ENCODE peak calls at places on chromosomes 3 and 15, in four cellular contexts. Q, B, V and A are unnamed samples.

GRCh38 chr3:51966016-51966415 is 1.2 kb downstream of the PCBP4 start:
- DNase-seq in Q (no peak), B (no peak), V (no peak), A (no peak)

GRCh38 chr15:36156855-36157521 is 422.4 kb upstream of the CDIN1 start:
- DNase-seq in Q (no peak), B (no peak), V (no peak), A (no peak)

GRCh38 chr15:23846218-23846617 is 159.1 kb upstream of the NDN start:
- DNase-seq in Q (no peak), B (no peak), V (no peak), A (no peak)

GRCh38 chr3:169026543-169027181 is 636.9 kb downstream of the MECOM start:
- DNase-seq in Q (no peak), B (no peak), V (no peak), A (no peak)

GRCh38 chr15:67792250-67792942 is 32.9 kb upstream of the SKOR1 start:
- DNase-seq in Q (no peak), B (no peak), V (no peak), A (no peak)

GRCh38 chr3:128710816-128711433 is 15.1 kb upstream of the RAB7A start:
- DNase-seq in Q (no peak), B (no peak), V (no peak), A (no peak)

GRCh38 chr15:34038404-34039179 is 412 bp downstream of the AVEN start:
- DNase-seq in Q (no peak), B (peak), V (peak), A (peak)

GRCh38 chr3:195853036-195853435 is 41.3 kb upstream of the MUC4 start:
- DNase-seq in Q (no peak), B (no peak), V (no peak), A (no peak)

GRCh38 chr15:93929375-93930094 is 301.8 kb upstream of the MCTP2 start:
- DNase-seq in Q (no peak), B (no peak), V (no peak), A (no peak)

GRCh38 chr3:108219336-108219735 is 2.9 kb downstream of the IFT57 start:
- DNase-seq in Q (no peak), B (no peak), V (no peak), A (peak)

GRCh38 chr15:88906551-88906950 is 6.6 kb downstream of the MFGE8 start:
- DNase-seq in Q (no peak), B (no peak), V (no peak), A (no peak)

GRCh38 chr15:29123991-29124390 is 145.6 kb downstream of the NSMCE3 start:
- DNase-seq in Q (no peak), B (no peak), V (no peak), A (no peak)

GRCh38 chr3:118577055-118577759 is 457.4 kb downstream of the IGSF11 start:
- DNase-seq in Q (no peak), B (no peak), V (no peak), A (no peak)

GRCh38 chr3:134253475-134254231 is 3.0 kb upstream of the RYK start:
- DNase-seq in Q (no peak), B (no peak), V (no peak), A (no peak)

GRCh38 chr15:85393206-85393605 is 12.8 kb downstream of the AKAP13 start:
- DNase-seq in Q (no peak), B (no peak), V (no peak), A (no peak)

GRCh38 chr15:90143176-90143655 is 40.9 kb upstream of the IDH2 start:
- DNase-seq in Q (no peak), B (peak), V (peak), A (peak)

GRCh38 chr3:23710555-23710954 is 95.2 kb upstream of the UBE2E1 start:
- DNase-seq in Q (no peak), B (no peak), V (no peak), A (no peak)

GRCh38 chr3:194617827-194618226 is 15.4 kb downstream of the TMEM44 start:
- DNase-seq in Q (no peak), B (no peak), V (no peak), A (no peak)

GRCh38 chr15:47754312-47754711 is 37.0 kb downstream of the SEMA6D start:
- DNase-seq in Q (no peak), B (no peak), V (no peak), A (no peak)

GRCh38 chr15:58873267-58873666 is 60.2 kb downstream of the SLTM start:
- DNase-seq in Q (no peak), B (no peak), V (no peak), A (no peak)

GRCh38 chr3:149395107-149396089 is 17.9 kb upstream of the TM4SF1 start:
- DNase-seq in Q (no peak), B (no peak), V (no peak), A (no peak)

GRCh38 chr3:51819709-51820406 is 40.8 kb upstream of the IQCF6 start:
- DNase-seq in Q (no peak), B (peak), V (peak), A (no peak)

GRCh38 chr15:38563723-38564519 is 693 bp downstream of the RASGRP1 start:
- DNase-seq in Q (no peak), B (peak), V (peak), A (peak)

GRCh38 chr15:62054979-62055378 is 5.3 kb downstream of the VPS13C start:
- DNase-seq in Q (no peak), B (no peak), V (no peak), A (no peak)

GRCh38 chr3:38019658-38020341 is 9.6 kb downstream of the PLCD1 start:
- DNase-seq in Q (no peak), B (no peak), V (peak), A (no peak)

GRCh38 chr15:89141885-89142284 is 53.6 kb downstream of the ABHD2 start:
- DNase-seq in Q (no peak), B (no peak), V (no peak), A (no peak)

GRCh38 chr3:37905987-37906674 is 44.5 kb downstream of the CTDSPL start:
- DNase-seq in Q (no peak), B (no peak), V (no peak), A (no peak)

GRCh38 chr3:114411292-114411691 is 117.5 kb downstream of the TIGIT start:
- DNase-seq in Q (no peak), B (no peak), V (no peak), A (no peak)

GRCh38 chr15:73867956-73868355 is 5.4 kb upstream of the TBC1D21 start:
- DNase-seq in Q (no peak), B (no peak), V (no peak), A (no peak)

GRCh38 chr15:56042523-56042922 is 49.1 kb upstream of the NEDD4 start:
- DNase-seq in Q (no peak), B (no peak), V (no peak), A (no peak)

GRCh38 chr3:197458179-197458707 is 97.5 kb downstream of the BDH1 start:
- DNase-seq in Q (no peak), B (no peak), V (no peak), A (no peak)

GRCh38 chr3:113897373-113897777 is 50.4 kb upstream of the ZDHHC23 start:
- DNase-seq in Q (no peak), B (no peak), V (no peak), A (no peak)

GRCh38 chr3:129608087-129608935 is 1.8 kb upstream of the PLXND1 start:
- DNase-seq in Q (no peak), B (no peak), V (no peak), A (no peak)

GRCh38 chr3:11507719-11508118 is 136.0 kb downstream of the VGLL4 start:
- DNase-seq in Q (no peak), B (peak), V (peak), A (no peak)

GRCh38 chr15:32029862-32030781 is at the start of gene CHRNA7:
- DNase-seq in Q (no peak), B (peak), V (peak), A (peak)

GRCh38 chr3:112327371-112327951 is 5.5 kb upstream of the CD200 start:
- DNase-seq in Q (peak), B (no peak), V (peak), A (no peak)

GRCh38 chr3:146117406-146118285 is 43.3 kb downstream of the PLOD2 start:
- DNase-seq in Q (no peak), B (no peak), V (no peak), A (no peak)

GRCh38 chr3:188792788-188793187 is 379.0 kb upstream of the TPRG1 start:
- DNase-seq in Q (no peak), B (peak), V (no peak), A (no peak)

DNA sequence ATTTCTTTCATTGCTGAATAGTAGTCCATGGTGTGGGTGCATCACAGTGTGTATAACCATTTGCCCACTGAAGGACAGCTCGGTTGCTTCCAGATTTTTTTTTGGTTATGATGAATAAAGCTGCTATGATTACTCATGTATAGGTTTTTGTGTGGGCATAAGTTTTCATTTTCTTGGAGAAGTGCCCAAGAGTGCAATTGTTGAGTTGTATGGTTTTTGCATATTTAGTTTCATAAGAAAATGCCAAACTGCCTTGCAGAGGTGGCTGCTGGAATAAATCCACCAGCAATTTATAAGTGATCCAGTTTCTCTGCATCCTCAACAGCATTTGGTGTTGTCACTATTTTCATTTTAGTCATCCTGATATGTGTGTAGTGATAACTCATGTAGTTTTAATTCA is 8.4 kb upstream of the SPESP1 start:
- DNase-seq in Q (no peak), B (no peak), V (no peak), A (no peak)
- TF ChIP-seq TAF1 in Q (no peak), B (no peak), V (no peak), A (no peak)

DNA sequence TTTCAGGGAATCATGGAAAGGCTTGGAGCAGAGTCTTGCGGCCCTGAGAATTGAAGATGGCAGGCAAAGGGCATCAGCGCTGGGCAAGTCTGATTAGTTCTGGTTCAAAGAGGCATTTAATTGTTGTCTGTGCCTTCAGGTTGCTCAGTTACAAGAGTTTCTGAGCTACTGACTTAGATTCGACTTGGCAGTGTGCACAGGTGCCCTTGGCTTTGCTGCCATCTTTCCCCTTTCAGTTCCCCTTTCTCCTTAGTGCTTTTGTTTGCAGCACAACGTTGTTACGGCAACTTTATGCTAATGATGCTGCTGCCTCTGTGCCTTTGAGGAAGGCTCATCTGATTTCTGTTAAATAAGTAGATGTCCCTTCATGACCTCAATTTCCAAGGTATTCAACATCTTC is 12.5 kb downstream of the P2RY14 start:
- DNase-seq in Q (peak), B (no peak), V (no peak), A (no peak)
- TF ChIP-seq POLR2AphosphoS5 in Q (no peak), B (no peak), V (no peak), A (no peak)

DNA sequence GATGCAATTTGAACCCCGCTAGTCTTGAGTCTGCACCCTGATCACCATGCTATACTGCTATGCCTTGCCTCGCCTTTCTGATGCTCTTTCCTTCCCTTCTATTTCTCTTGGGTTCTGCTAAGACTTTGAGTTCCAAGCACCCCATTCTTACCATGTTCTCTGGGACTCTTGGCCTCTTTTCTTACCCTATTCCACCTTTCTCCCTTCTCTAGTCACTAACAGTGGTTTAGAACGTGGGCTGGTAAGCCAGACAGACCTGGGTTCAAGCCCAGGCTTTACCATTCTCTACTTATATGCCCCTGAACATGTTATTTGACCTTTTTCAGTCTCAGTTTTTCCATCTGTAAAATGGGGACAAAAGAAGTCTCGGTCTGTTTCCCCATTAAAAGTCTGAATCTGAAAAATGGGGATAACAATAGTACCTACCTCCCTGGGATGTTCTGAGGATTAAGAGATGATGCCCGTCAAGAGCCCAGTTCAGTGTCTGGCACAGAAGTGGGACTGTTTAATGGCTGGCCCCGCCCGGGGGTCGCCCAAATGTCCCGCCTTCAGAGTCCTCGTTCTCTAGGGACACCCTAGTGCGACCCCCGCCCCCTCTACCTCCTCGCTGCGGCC is 376 bp downstream of the TADA3 start:
- DNase-seq in Q (no peak), B (no peak), V (no peak), A (no peak)
- TF ChIP-seq POLR2A in Q (no peak), B (no peak), V (peak), A (no peak)

DNA sequence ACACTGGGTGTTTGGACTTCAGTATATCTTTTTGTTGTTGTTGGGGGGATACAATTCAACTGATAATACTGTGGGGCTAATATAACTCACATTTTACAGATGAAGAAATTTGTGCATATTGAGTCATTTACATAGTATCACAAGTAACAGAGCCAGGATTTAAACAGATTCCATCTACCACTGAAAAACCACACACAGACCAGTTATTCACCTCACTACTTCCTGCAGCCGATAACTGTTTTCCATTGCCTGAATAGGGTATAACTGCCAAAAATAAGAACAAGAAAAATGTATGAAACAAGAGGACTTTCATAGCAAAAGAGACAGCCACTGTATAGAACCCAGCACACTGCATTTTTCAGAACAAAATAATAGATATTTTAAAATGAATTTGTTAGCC is 215.8 kb upstream of the CNTN6 start:
- DNase-seq in Q (no peak), B (no peak), V (no peak), A (no peak)
- TF ChIP-seq TAF1 in Q (no peak), B (no peak), V (no peak), A (no peak)

GRCh38 chr3:30292192-30292893 is 314.1 kb upstream of the TGFBR2 start:
- DNase-seq in Q (no peak), B (no peak), V (no peak), A (no peak)
- TF ChIP-seq POLR2AphosphoS5 in Q (no peak), B (no peak), V (no peak), A (no peak)

DNA sequence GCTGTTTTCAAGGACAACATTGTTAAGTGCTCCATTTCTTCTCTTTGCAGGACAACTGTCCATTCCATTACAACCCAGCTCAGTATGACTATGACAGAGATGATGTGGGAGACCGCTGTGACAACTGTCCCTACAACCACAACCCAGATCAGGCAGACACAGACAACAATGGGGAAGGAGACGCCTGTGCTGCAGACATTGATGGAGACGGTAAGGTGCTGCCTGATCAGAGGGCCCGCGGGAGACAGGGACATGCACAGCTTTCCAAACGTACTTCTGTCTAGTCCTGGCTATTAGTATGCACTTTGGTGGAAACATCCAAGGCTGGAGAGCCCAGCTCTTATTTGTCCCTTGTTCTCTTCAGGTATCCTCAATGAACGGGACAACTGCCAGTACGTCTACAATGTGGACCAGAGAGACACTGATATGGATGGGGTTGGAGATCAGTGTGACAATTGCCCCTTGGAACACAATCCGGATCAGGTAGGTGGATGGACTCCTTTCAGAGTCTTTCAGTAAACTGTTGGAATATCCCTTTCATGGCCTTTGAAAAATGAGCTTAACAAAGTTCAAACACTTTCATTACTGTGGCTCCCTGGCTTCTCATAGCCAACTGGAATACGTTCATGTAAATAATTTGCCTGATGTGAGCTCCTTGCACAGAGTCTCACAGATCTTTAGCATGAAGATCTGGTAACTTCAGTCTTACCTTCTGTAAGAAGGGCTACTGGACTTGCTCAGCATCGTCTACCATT is 10.4 kb downstream of the THBS1 start:
- DNase-seq in Q (no peak), B (no peak), V (no peak), A (no peak)
- TF ChIP-seq POLR2A in Q (no peak), B (peak), V (no peak), A (no peak)

DNA sequence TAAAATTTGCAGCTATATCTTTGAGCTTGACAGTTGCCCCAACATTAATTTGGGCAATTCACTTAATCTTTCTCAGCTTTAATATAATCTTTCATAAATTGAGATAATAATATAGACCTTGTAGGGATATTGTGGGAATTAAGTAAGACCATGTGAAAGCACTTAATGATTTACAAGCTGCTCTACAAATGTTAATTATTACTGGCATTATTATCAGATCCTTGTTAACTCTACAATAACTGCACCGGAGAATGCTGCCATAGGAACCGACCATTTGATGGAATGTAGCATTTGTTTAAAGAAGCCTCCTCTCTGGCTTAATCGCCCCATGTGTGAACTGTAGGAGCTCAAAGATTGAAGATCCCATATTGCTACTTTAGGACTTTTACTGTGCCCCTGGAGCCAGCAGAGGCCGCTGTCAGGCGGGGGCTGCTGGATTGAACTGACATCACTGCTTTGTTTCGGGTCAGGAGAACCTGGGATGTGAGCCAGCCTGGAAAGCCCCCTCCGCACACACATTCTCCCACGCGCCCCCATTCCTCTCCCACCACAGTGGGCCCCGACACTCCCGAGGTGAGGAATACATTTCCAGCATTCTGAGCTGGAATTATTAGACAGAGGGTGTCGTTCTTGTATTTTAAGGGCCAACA is 154.2 kb upstream of the TNIK start:
- DNase-seq in Q (no peak), B (peak), V (peak), A (no peak)
- TF ChIP-seq TAF1 in Q (no peak), B (no peak), V (no peak), A (no peak)

DNA sequence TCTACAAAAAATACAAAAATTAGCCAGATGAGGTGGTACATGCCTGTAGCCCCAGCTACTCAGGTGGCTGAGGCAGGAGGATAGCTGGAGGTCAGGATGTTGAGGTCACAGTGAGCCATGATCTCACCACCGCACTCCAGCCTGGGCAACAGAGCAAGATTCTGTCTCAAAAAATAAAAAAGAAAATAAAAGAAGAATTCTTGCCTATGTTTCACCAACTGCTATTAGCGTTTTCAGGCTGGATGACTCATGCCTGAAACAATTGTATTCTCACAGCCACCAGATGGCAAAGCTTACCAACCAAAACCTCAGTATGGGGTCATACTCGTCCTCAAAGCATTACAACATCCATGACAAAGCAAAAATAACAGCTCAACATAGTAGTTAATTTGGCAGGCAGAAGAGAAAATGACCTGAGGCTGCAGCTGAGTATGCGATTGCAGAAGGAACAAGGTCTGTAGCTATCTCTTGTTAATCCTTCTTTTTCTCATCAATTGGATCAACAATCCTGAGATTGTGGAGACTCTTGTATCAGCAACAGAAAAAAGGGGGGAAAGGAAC is 52.2 kb downstream of the TP53BP1 start:
- DNase-seq in Q (peak), B (no peak), V (peak), A (no peak)
- TF ChIP-seq POLR2AphosphoS5 in Q (no peak), B (no peak), V (no peak), A (no peak)